ENCODE peak calls at places on chromosomes 2 and 18, in four cellular contexts. I is neural progenitor cell, J is cardiac muscle cell, R is BE2C. S is an unnamed sample.

GRCh38 chr2:37283207-37283606 is 41.4 kb downstream of the PRKD3 start:
- DNase-seq in I (no peak), J (peak; percentile 85), R (no peak), S (no peak)

GRCh38 chr18:70293166-70293565 is 4.3 kb downstream of the SOCS6 start:
- DNase-seq in I (no peak), J (no peak), R (peak; percentile 24), S (no peak)

GRCh38 chr2:151347904-151348303 is 9.5 kb upstream of the TNFAIP6 start:
- DNase-seq in I (no peak), J (no peak), R (no peak), S (no peak)

GRCh38 chr2:219369447-219369861 is 18.3 kb downstream of the DNPEP start:
- DNase-seq in I (no peak), J (peak; percentile 85), R (no peak), S (peak; percentile 58)

GRCh38 chr2:62144689-62145477 is 51.0 kb upstream of the B3GNT2 start:
- DNase-seq in I (no peak), J (no peak), R (no peak), S (no peak)

GRCh38 chr2:75614062-75614710 is 32.4 kb upstream of the MRPL19 start:
- DNase-seq in I (no peak), J (no peak), R (no peak), S (no peak)

GRCh38 chr18:21997207-21998143 is 171.9 kb upstream of the GATA6 start:
- DNase-seq in I (peak; percentile 70), J (peak; percentile 74), R (no peak), S (no peak)

GRCh38 chr2:98903767-98904485 is 32.1 kb downstream of the CRACDL start:
- DNase-seq in I (no peak), J (no peak), R (no peak), S (no peak)

GRCh38 chr2:238864207-238865014 is 16.5 kb downstream of the TWIST2 start:
- DNase-seq in I (peak; percentile 80), J (peak; percentile 98), R (peak; percentile 51), S (peak; percentile 95)

GRCh38 chr2:67065046-67065445 is 332.1 kb upstream of the ETAA1 start:
- DNase-seq in I (no peak), J (peak; percentile 15), R (no peak), S (no peak)

GRCh38 chr2:33366473-33366872 is 110.0 kb upstream of the RASGRP3 start:
- DNase-seq in I (no peak), J (no peak), R (no peak), S (peak; percentile 85)

GRCh38 chr2:57444731-57445414 is 601.7 kb upstream of the VRK2 start:
- DNase-seq in I (no peak), J (no peak), R (no peak), S (no peak)

GRCh38 chr2:20410556-20411277 is 36.2 kb upstream of the RHOB start:
- DNase-seq in I (no peak), J (no peak), R (no peak), S (peak; percentile 45)

GRCh38 chr2:71896385-71897144 is 251.1 kb downstream of the CYP26B1 start:
- DNase-seq in I (no peak), J (no peak), R (no peak), S (no peak)

GRCh38 chr2:120315367-120316033 is 30.4 kb upstream of the INHBB start:
- DNase-seq in I (no peak), J (no peak), R (no peak), S (no peak)

GRCh38 chr2:119679526-119679837 is 481 bp downstream of the TMEM177 start:
- DNase-seq in I (no peak), J (no peak), R (no peak), S (no peak)

GRCh38 chr18:10953672-10954071 is 195.7 kb downstream of the PIEZO2 start:
- DNase-seq in I (no peak), J (no peak), R (peak; percentile 24), S (no peak)

GRCh38 chr2:159684796-159685195 is 27.5 kb upstream of the MARCHF7 start:
- DNase-seq in I (no peak), J (peak; percentile 66), R (no peak), S (no peak)

GRCh38 chr2:135688978-135689377 is 52.7 kb upstream of the UBXN4 start:
- DNase-seq in I (no peak), J (no peak), R (no peak), S (no peak)

GRCh38 chr2:200736646-200737274 is 75.0 kb upstream of the BZW1 start:
- DNase-seq in I (no peak), J (peak; percentile 45), R (peak; percentile 56), S (no peak)

GRCh38 chr2:173079968-173080860 is 4.6 kb downstream of the MAP3K20 start:
- DNase-seq in I (no peak), J (peak; percentile 74), R (no peak), S (no peak)

GRCh38 chr2:236264256-236264655 is at the start of gene ASB18:
- DNase-seq in I (no peak), J (no peak), R (no peak), S (no peak)

GRCh38 chr2:25981596-25982272 is 563 bp downstream of the KIF3C start:
- DNase-seq in I (peak; percentile 81), J (peak; percentile 23), R (no peak), S (no peak)

GRCh38 chr2:134718956-134719814 is at the start of gene TMEM163:
- DNase-seq in I (peak; percentile 81), J (no peak), R (no peak), S (no peak)

GRCh38 chr2:200748779-200749178 is 62.9 kb upstream of the BZW1 start:
- DNase-seq in I (no peak), J (no peak), R (no peak), S (no peak)

GRCh38 chr18:54828986-54829385 is 709 bp downstream of the RAB27B start:
- DNase-seq in I (no peak), J (no peak), R (no peak), S (no peak)

GRCh38 chr2:109254174-109254904 is 125.3 kb downstream of the SH3RF3 start:
- DNase-seq in I (no peak), J (no peak), R (no peak), S (no peak)

GRCh38 chr2:217903859-217904613 is 98.8 kb downstream of the TNS1 start:
- DNase-seq in I (no peak), J (peak; percentile 89), R (peak; percentile 40), S (peak; percentile 89)

GRCh38 chr18:23135679-23136325 is 517 bp downstream of the CABLES1 start:
- DNase-seq in I (peak; percentile 82), J (peak; percentile 54), R (peak; percentile 24), S (peak; percentile 28)

GRCh38 chr2:95361216-95361980 is 41.1 kb upstream of the FAHD2A start:
- DNase-seq in I (no peak), J (no peak), R (no peak), S (peak; percentile 23)

GRCh38 chr18:8972116-8972515 is 130.4 kb upstream of the NDUFV2 start:
- DNase-seq in I (no peak), J (no peak), R (no peak), S (no peak)

GRCh38 chr2:127169066-127169660 is 50.9 kb downstream of the CYP27C1 start:
- DNase-seq in I (no peak), J (no peak), R (no peak), S (no peak)

GRCh38 chr2:138395565-138396306 is 105.8 kb upstream of the SPOPL start:
- DNase-seq in I (no peak), J (peak; percentile 77), R (no peak), S (peak; percentile 77)

GRCh38 chr2:124753842-124754241 is 728.8 kb downstream of the CNTNAP5 start:
- DNase-seq in I (no peak), J (no peak), R (no peak), S (no peak)

GRCh38 chr18:25279133-25279532 is 72.8 kb downstream of the ZNF521 start:
- DNase-seq in I (no peak), J (peak; percentile 34), R (no peak), S (no peak)

GRCh38 chr2:9594361-9595063 is 36.3 kb downstream of the YWHAQ start:
- DNase-seq in I (no peak), J (peak; percentile 91), R (no peak), S (no peak)

GRCh38 chr2:9590635-9591034 is 35.0 kb upstream of the ADAM17 start:
- DNase-seq in I (no peak), J (no peak), R (no peak), S (no peak)

GRCh38 chr2:9595746-9596145 is 35.1 kb downstream of the YWHAQ start:
- DNase-seq in I (no peak), J (no peak), R (no peak), S (no peak)

GRCh38 chr2:9593936-9594335 is 36.9 kb downstream of the YWHAQ start:
- DNase-seq in I (no peak), J (no peak), R (no peak), S (no peak)

GRCh38 chr2:9592699-9593098 is 37.1 kb upstream of the ADAM17 start:
- DNase-seq in I (no peak), J (no peak), R (no peak), S (no peak)
- H3K4me1 ChIP-seq in I (no peaks in the 10 kb centered on the region), J (peaks cover 26% of the 10 kb centered on the region), R (no peaks in the 10 kb centered on the region), S (peaks cover 48% of the 10 kb centered on the region)

GRCh38 chr2:56291711-56292110 is 107.9 kb downstream of the CCDC85A start:
- DNase-seq in I (no peak), J (no peak), R (no peak), S (no peak)

GRCh38 chr2:56287974-56288373 is 104.2 kb downstream of the CCDC85A start:
- DNase-seq in I (no peak), J (peak; percentile 4), R (no peak), S (no peak)

GRCh38 chr2:56287508-56287907 is 103.7 kb downstream of the CCDC85A start:
- DNase-seq in I (no peak), J (no peak), R (no peak), S (no peak)

GRCh38 chr2:56286936-56287335 is 103.1 kb downstream of the CCDC85A start:
- DNase-seq in I (no peak), J (no peak), R (no peak), S (no peak)

GRCh38 chr2:56288863-56289580 is 105.2 kb downstream of the CCDC85A start:
- DNase-seq in I (no peak), J (no peak), R (no peak), S (no peak)
- TF ChIP-seq CTCF in I (peak; percentile 19), J (no peak), R (no peak), S (no peak)

GRCh38 chr2:237293966-237294365 is 120.0 kb downstream of the COL6A3 start:
- DNase-seq in I (no peak), J (peak; percentile 25), R (no peak), S (no peak)

GRCh38 chr2:237294509-237294908 is 119.5 kb downstream of the COL6A3 start:
- DNase-seq in I (no peak), J (no peak), R (no peak), S (no peak)

GRCh38 chr2:237289134-237289533 is 124.8 kb downstream of the COL6A3 start:
- DNase-seq in I (no peak), J (no peak), R (no peak), S (no peak)

GRCh38 chr2:237290249-237290648 is 123.7 kb downstream of the COL6A3 start:
- DNase-seq in I (no peak), J (peak; percentile 92), R (no peak), S (peak; percentile 95)

GRCh38 chr2:237291138-237291792 is 122.7 kb downstream of the COL6A3 start:
- DNase-seq in I (no peak), J (peak; percentile 100), R (peak; percentile 97), S (peak; percentile 96)
- H3K4me3 ChIP-seq in I (no peak overlapping the region), J (no peak overlapping the region), R (peak overlapping the region; percentile 28), S (peak overlapping the region; percentile 1)

GRCh38 chr18:3264362-3264761 is 2.4 kb downstream of the MYL12B start:
- DNase-seq in I (no peak), J (no peak), R (no peak), S (no peak)

GRCh38 chr18:3268306-3268705 is 6.4 kb downstream of the MYL12B start:
- DNase-seq in I (no peak), J (no peak), R (no peak), S (no peak)

GRCh38 chr18:3262234-3263171 is 570 bp downstream of the MYL12B start:
- DNase-seq in I (no peak), J (peak; percentile 50), R (no peak), S (no peak)

GRCh38 chr18:3266062-3266608 is 4.2 kb downstream of the MYL12B start:
- DNase-seq in I (no peak), J (no peak), R (no peak), S (no peak)

GRCh38 chr18:3265564-3266033 is 3.7 kb downstream of the MYL12B start:
- DNase-seq in I (peak; percentile 17), J (peak; percentile 40), R (no peak), S (no peak)
- H3K4me1 ChIP-seq in I (peaks cover 15% of the 10 kb centered on the region), J (peaks cover 22% of the 10 kb centered on the region), R (no peaks in the 10 kb centered on the region), S (peaks cover 71% of the 10 kb centered on the region)

S was measured in tibial artery.